ENCODE peak calls at places on chromosomes 3 and 15, in seven cellular contexts. W is bronchial epithelial cell; D is GM03348; S is adipocyte; X is NCI-H510A treated with DMSO at 0.1 percent for 48 hours; C is activated naive CD4-positive, alpha-beta T cell; U is posterior cingulate gyrus. M is an unnamed sample.

GRCh38 chr3:66464512-66464894 is 36.3 kb downstream of the LRIG1 start:
- DNase-seq in W (no peak), D (peak; percentile 20), S (no peak), X (no peak), C (no peak), U (no peak), M (no peak)

GRCh38 chr15:92294759-92295158 is 98.9 kb upstream of the ST8SIA2 start:
- DNase-seq in W (no peak), D (no peak), S (no peak), X (no peak), C (no peak), U (no peak), M (no peak)

GRCh38 chr3:195441476-195441970 is 1.3 kb downstream of the ACAP2 start:
- DNase-seq in W (no peak), D (no peak), S (peak; percentile 55), X (no peak), C (no peak), U (no peak), M (no peak)

GRCh38 chr15:60898896-60899295 is 330.2 kb downstream of the RORA start:
- DNase-seq in W (no peak), D (no peak), S (no peak), X (no peak), C (no peak), U (no peak), M (no peak)

GRCh38 chr3:21273256-21273999 is 477.6 kb downstream of the ZNF385D start:
- DNase-seq in W (peak; percentile 18), D (peak; percentile 42), S (peak; percentile 68), X (no peak), C (no peak), U (no peak), M (no peak)

GRCh38 chr3:50274371-50275104 is 4.3 kb upstream of the LSMEM2 start:
- DNase-seq in W (peak; percentile 51), D (no peak), S (peak; percentile 78), X (peak; percentile 47), C (peak; percentile 37), U (no peak), M (peak; percentile 68)

GRCh38 chr3:152474585-152474984 is 205.9 kb downstream of the MBNL1 start:
- DNase-seq in W (peak; percentile 67), D (peak; percentile 76), S (peak; percentile 91), X (no peak), C (no peak), U (no peak), M (no peak)

GRCh38 chr15:44971036-44971435 is 14.5 kb downstream of the TERB2 start:
- DNase-seq in W (no peak), D (no peak), S (no peak), X (peak; percentile 23), C (no peak), U (no peak), M (no peak)

GRCh38 chr3:15287565-15288330 is 44.6 kb downstream of the SH3BP5 start:
- DNase-seq in W (peak; percentile 41), D (peak; percentile 73), S (peak; percentile 75), X (no peak), C (no peak), U (no peak), M (no peak)

GRCh38 chr15:26891448-26891881 is 24.6 kb downstream of the GABRA5 start:
- DNase-seq in W (peak; percentile 54), D (peak; percentile 79), S (peak; percentile 69), X (peak; percentile 61), C (no peak), U (peak; percentile 79), M (peak; percentile 37)

GRCh38 chr15:98567951-98568350 is 80.4 kb upstream of the IGF1R start:
- DNase-seq in W (no peak), D (no peak), S (no peak), X (no peak), C (no peak), U (no peak), M (no peak)

GRCh38 chr3:107973152-107973551 is 117.7 kb downstream of the CD47 start:
- DNase-seq in W (peak; percentile 58), D (no peak), S (peak; percentile 3), X (no peak), C (no peak), U (no peak), M (no peak)

GRCh38 chr15:43127752-43128151 is 5.6 kb upstream of the TMEM62 start:
- DNase-seq in W (no peak), D (no peak), S (no peak), X (peak; percentile 88), C (no peak), U (no peak), M (no peak)

GRCh38 chr3:21642433-21642832 is 108.6 kb downstream of the ZNF385D start:
- DNase-seq in W (peak; percentile 55), D (no peak), S (no peak), X (no peak), C (no peak), U (no peak), M (no peak)

GRCh38 chr3:170712336-170712735 is 126.5 kb upstream of the SLC7A14 start:
- DNase-seq in W (peak; percentile 69), D (no peak), S (no peak), X (no peak), C (no peak), U (no peak), M (no peak)

GRCh38 chr3:56990295-56991015 is 70.0 kb upstream of the SPATA12 start:
- DNase-seq in W (no peak), D (no peak), S (no peak), X (no peak), C (no peak), U (no peak), M (no peak)

GRCh38 chr3:129352045-129352444 is 73.4 kb downstream of the HMCES start:
- DNase-seq in W (no peak), D (no peak), S (no peak), X (no peak), C (no peak), U (no peak), M (no peak)

GRCh38 chr3:15903164-15903563 is 105.4 kb upstream of the ANKRD28 start:
- DNase-seq in W (no peak), D (peak; percentile 54), S (no peak), X (no peak), C (no peak), U (no peak), M (no peak)

GRCh38 chr3:159819676-159820075 is 169.0 kb upstream of the IL12A start:
- DNase-seq in W (no peak), D (no peak), S (no peak), X (no peak), C (no peak), U (no peak), M (no peak)

GRCh38 chr3:141812091-141812490 is 48.9 kb downstream of the GRK7 start:
- DNase-seq in W (no peak), D (no peak), S (no peak), X (no peak), C (no peak), U (no peak), M (no peak)

GRCh38 chr15:90031231-90031791 is 30.2 kb downstream of the ZNF710 start:
- DNase-seq in W (peak; percentile 70), D (peak; percentile 31), S (no peak), X (no peak), C (no peak), U (no peak), M (no peak)

GRCh38 chr3:149442845-149443544 is 31.5 kb upstream of the TM4SF4 start:
- DNase-seq in W (peak; percentile 82), D (peak; percentile 60), S (peak; percentile 75), X (no peak), C (no peak), U (no peak), M (no peak)

GRCh38 chr3:143016321-143016972 is 15.1 kb downstream of the U2SURP start:
- DNase-seq in W (peak; percentile 48), D (no peak), S (peak; percentile 39), X (no peak), C (no peak), U (no peak), M (no peak)

GRCh38 chr3:130395916-130396315 is 50.4 kb downstream of the COL6A5 start:
- DNase-seq in W (peak; percentile 82), D (no peak), S (peak; percentile 19), X (peak; percentile 1), C (no peak), U (no peak), M (peak; percentile 7)

GRCh38 chr3:49868951-49869454 is 703 bp downstream of the CAMKV start:
- DNase-seq in W (no peak), D (no peak), S (no peak), X (no peak), C (no peak), U (peak; percentile 45), M (no peak)

GRCh38 chr3:12560505-12561188 is 3.8 kb downstream of the MKRN2 start:
- DNase-seq in W (no peak), D (no peak), S (no peak), X (no peak), C (no peak), U (no peak), M (no peak)

GRCh38 chr3:178907081-178907480 is 164.5 kb downstream of the ZMAT3 start:
- DNase-seq in W (no peak), D (no peak), S (peak; percentile 6), X (no peak), C (no peak), U (no peak), M (no peak)

GRCh38 chr15:79919090-79919748 is 22.4 kb upstream of the MTHFS start:
- DNase-seq in W (no peak), D (no peak), S (no peak), X (no peak), C (no peak), U (no peak), M (no peak)

GRCh38 chr3:179391906-179392305 is 44.4 kb downstream of the MFN1 start:
- DNase-seq in W (no peak), D (no peak), S (no peak), X (no peak), C (no peak), U (no peak), M (no peak)

GRCh38 chr3:16338999-16339398 is 74.0 kb downstream of the OXNAD1 start:
- DNase-seq in W (peak; percentile 89), D (peak; percentile 88), S (peak; percentile 98), X (no peak), C (no peak), U (no peak), M (peak; percentile 50)